ENCODE peak calls at places on chromosome 17, in eight cellular contexts. F, S, M, G, N, A, W and E are unnamed samples.

GRCh38 chr17:31339906-31340661 is 18.7 kb upstream of the EVI2A start:
- DNase-seq in F (no peak), S (no peak), M (no peak), G (no peak), N (no peak), A (no peak), W (no peak), E (no peak)

GRCh38 chr17:63475491-63476412 is 1.1 kb upstream of the ACE start:
- DNase-seq in F (no peak), S (no peak), M (no peak), G (no peak), N (no peak), A (no peak), W (peak), E (no peak)

GRCh38 chr17:2695243-2695960 is 16.2 kb downstream of the CLUH start:
- DNase-seq in F (no peak), S (no peak), M (no peak), G (no peak), N (no peak), A (no peak), W (peak), E (no peak)

GRCh38 chr17:14070344-14071007 is 1.2 kb downstream of the COX10 start:
- DNase-seq in F (no peak), S (no peak), M (no peak), G (no peak), N (no peak), A (no peak), W (no peak), E (no peak)

GRCh38 chr17:45038771-45039634 is 12.4 kb downstream of the DCAKD start:
- DNase-seq in F (no peak), S (no peak), M (no peak), G (peak), N (no peak), A (no peak), W (no peak), E (no peak)

GRCh38 chr17:58083491-58084316 is 485 bp downstream of the DYNLL2 start:
- DNase-seq in F (peak), S (peak), M (peak), G (peak), N (peak), A (peak), W (peak), E (no peak)

GRCh38 chr17:57636985-57637667 is 108.0 kb downstream of the CCDC182 start:
- DNase-seq in F (no peak), S (no peak), M (no peak), G (no peak), N (no peak), A (no peak), W (no peak), E (no peak)

GRCh38 chr17:2595736-2596135 is 2.3 kb downstream of the PAFAH1B1 start:
- DNase-seq in F (no peak), S (no peak), M (no peak), G (no peak), N (no peak), A (no peak), W (no peak), E (no peak)

GRCh38 chr17:29561541-29562517 is 5.0 kb downstream of the ABHD15 start:
- DNase-seq in F (no peak), S (no peak), M (no peak), G (no peak), N (no peak), A (no peak), W (no peak), E (no peak)

GRCh38 chr17:73605444-73605843 is 38.8 kb downstream of the SDK2 start:
- DNase-seq in F (no peak), S (no peak), M (no peak), G (no peak), N (no peak), A (no peak), W (no peak), E (no peak)

GRCh38 chr17:44375196-44376017 is 11.8 kb upstream of the FAM171A2 start:
- DNase-seq in F (no peak), S (no peak), M (no peak), G (no peak), N (no peak), A (no peak), W (no peak), E (no peak)

GRCh38 chr17:60947100-60947499 is 269.4 kb downstream of the BCAS3 start:
- DNase-seq in F (no peak), S (no peak), M (no peak), G (no peak), N (no peak), A (no peak), W (no peak), E (no peak)

GRCh38 chr17:8209909-8210760 is at the start of gene AURKB:
- DNase-seq in F (peak), S (peak), M (peak), G (peak), N (peak), A (peak), W (peak), E (peak)

GRCh38 chr17:71486171-71486740 is 634.6 kb upstream of the SOX9 start:
- DNase-seq in F (no peak), S (no peak), M (no peak), G (no peak), N (no peak), A (no peak), W (no peak), E (no peak)

GRCh38 chr17:17749921-17750320 is 68.7 kb downstream of the RAI1 start:
- DNase-seq in F (peak), S (peak), M (no peak), G (no peak), N (peak), A (no peak), W (peak), E (peak)

GRCh38 chr17:30905742-30906100 is 317 bp downstream of the TEFM start:
- DNase-seq in F (no peak), S (no peak), M (no peak), G (no peak), N (no peak), A (no peak), W (no peak), E (no peak)

GRCh38 chr17:45908460-45908859 is 14.1 kb downstream of the MAPT start:
- DNase-seq in F (no peak), S (no peak), M (no peak), G (no peak), N (no peak), A (no peak), W (no peak), E (no peak)

GRCh38 chr17:49101054-49101534 is 31.5 kb upstream of the B4GALNT2 start:
- DNase-seq in F (no peak), S (no peak), M (no peak), G (no peak), N (no peak), A (no peak), W (no peak), E (no peak)